ENCODE peak calls at places on chromosome 7, in eight cellular contexts. One of them, this sample, is unnamed.

GRCh38 chr7:77226357-77226839 is 26.8 kb upstream of the FGL2 start:
- DNase-seq in T-helper 2 cell: no peak
- DNase-seq in COLO829: no peak
- DNase-seq in substantia nigra: no peak
- DNase-seq in stromal cell of bone marrow: peak
- DNase-seq in stimulated activated naive CD8-positive, alpha-beta T cell treated with anti-CD3 and anti-CD28 coated beads, Interleukin-15, Interleukin-2, amounts not matched to agents 100 U/mL and 50 U/mL, for 24 hours: no peak
- DNase-seq in renal cortical epithelial cell: no peak
- DNase-seq in GM13977: no peak
- DNase-seq in this sample: no peak

GRCh38 chr7:44695756-44696155 is 52.9 kb upstream of the ZMIZ2 start:
- DNase-seq in T-helper 2 cell: no peak
- DNase-seq in COLO829: no peak
- DNase-seq in substantia nigra: no peak
- DNase-seq in stromal cell of bone marrow: no peak
- DNase-seq in stimulated activated naive CD8-positive, alpha-beta T cell treated with anti-CD3 and anti-CD28 coated beads, Interleukin-15, Interleukin-2, amounts not matched to agents 100 U/mL and 50 U/mL, for 24 hours: no peak
- DNase-seq in renal cortical epithelial cell: no peak
- DNase-seq in GM13977: no peak
- DNase-seq in this sample: no peak

GRCh38 chr7:32051128-32051527 is 19.1 kb downstream of the PDE1C start:
- DNase-seq in T-helper 2 cell: no peak
- DNase-seq in COLO829: peak
- DNase-seq in substantia nigra: peak
- DNase-seq in stromal cell of bone marrow: no peak
- DNase-seq in stimulated activated naive CD8-positive, alpha-beta T cell treated with anti-CD3 and anti-CD28 coated beads, Interleukin-15, Interleukin-2, amounts not matched to agents 100 U/mL and 50 U/mL, for 24 hours: no peak
- DNase-seq in renal cortical epithelial cell: no peak
- DNase-seq in GM13977: no peak
- DNase-seq in this sample: no peak

GRCh38 chr7:22571776-22572175 is 71.8 kb upstream of the STEAP1B start:
- DNase-seq in T-helper 2 cell: no peak
- DNase-seq in COLO829: no peak
- DNase-seq in substantia nigra: no peak
- DNase-seq in stromal cell of bone marrow: no peak
- DNase-seq in stimulated activated naive CD8-positive, alpha-beta T cell treated with anti-CD3 and anti-CD28 coated beads, Interleukin-15, Interleukin-2, amounts not matched to agents 100 U/mL and 50 U/mL, for 24 hours: no peak
- DNase-seq in renal cortical epithelial cell: no peak
- DNase-seq in GM13977: no peak
- DNase-seq in this sample: no peak

GRCh38 chr7:142279616-142280015 is 21.8 kb upstream of the PRSS58 start:
- DNase-seq in T-helper 2 cell: no peak
- DNase-seq in COLO829: no peak
- DNase-seq in substantia nigra: no peak
- DNase-seq in stromal cell of bone marrow: no peak
- DNase-seq in stimulated activated naive CD8-positive, alpha-beta T cell treated with anti-CD3 and anti-CD28 coated beads, Interleukin-15, Interleukin-2, amounts not matched to agents 100 U/mL and 50 U/mL, for 24 hours: no peak
- DNase-seq in renal cortical epithelial cell: no peak
- DNase-seq in GM13977: no peak
- DNase-seq in this sample: no peak

GRCh38 chr7:5532520-5533335 is 109.1 kb upstream of the TNRC18 start:
- DNase-seq in T-helper 2 cell: peak
- DNase-seq in COLO829: no peak
- DNase-seq in substantia nigra: peak
- DNase-seq in stromal cell of bone marrow: no peak
- DNase-seq in stimulated activated naive CD8-positive, alpha-beta T cell treated with anti-CD3 and anti-CD28 coated beads, Interleukin-15, Interleukin-2, amounts not matched to agents 100 U/mL and 50 U/mL, for 24 hours: peak
- DNase-seq in renal cortical epithelial cell: no peak
- DNase-seq in GM13977: peak
- DNase-seq in this sample: peak

GRCh38 chr7:150946826-150947750 is 31.0 kb downstream of the KCNH2 start:
- DNase-seq in T-helper 2 cell: no peak
- DNase-seq in COLO829: no peak
- DNase-seq in substantia nigra: no peak
- DNase-seq in stromal cell of bone marrow: no peak
- DNase-seq in stimulated activated naive CD8-positive, alpha-beta T cell treated with anti-CD3 and anti-CD28 coated beads, Interleukin-15, Interleukin-2, amounts not matched to agents 100 U/mL and 50 U/mL, for 24 hours: no peak
- DNase-seq in renal cortical epithelial cell: no peak
- DNase-seq in GM13977: no peak
- DNase-seq in this sample: no peak

GRCh38 chr7:104908636-104909035 is 105.4 kb upstream of the KMT2E start:
- DNase-seq in T-helper 2 cell: no peak
- DNase-seq in COLO829: no peak
- DNase-seq in substantia nigra: no peak
- DNase-seq in stromal cell of bone marrow: no peak
- DNase-seq in stimulated activated naive CD8-positive, alpha-beta T cell treated with anti-CD3 and anti-CD28 coated beads, Interleukin-15, Interleukin-2, amounts not matched to agents 100 U/mL and 50 U/mL, for 24 hours: no peak
- DNase-seq in renal cortical epithelial cell: no peak
- DNase-seq in GM13977: no peak
- DNase-seq in this sample: no peak

GRCh38 chr7:148344406-148344805 is 246.2 kb upstream of the C7orf33 start:
- DNase-seq in T-helper 2 cell: no peak
- DNase-seq in COLO829: no peak
- DNase-seq in substantia nigra: no peak
- DNase-seq in stromal cell of bone marrow: no peak
- DNase-seq in stimulated activated naive CD8-positive, alpha-beta T cell treated with anti-CD3 and anti-CD28 coated beads, Interleukin-15, Interleukin-2, amounts not matched to agents 100 U/mL and 50 U/mL, for 24 hours: no peak
- DNase-seq in renal cortical epithelial cell: no peak
- DNase-seq in GM13977: no peak
- DNase-seq in this sample: no peak

GRCh38 chr7:2523461-2523905 is 3.9 kb downstream of the LFNG start:
- DNase-seq in T-helper 2 cell: no peak
- DNase-seq in COLO829: no peak
- DNase-seq in substantia nigra: no peak
- DNase-seq in stromal cell of bone marrow: no peak
- DNase-seq in stimulated activated naive CD8-positive, alpha-beta T cell treated with anti-CD3 and anti-CD28 coated beads, Interleukin-15, Interleukin-2, amounts not matched to agents 100 U/mL and 50 U/mL, for 24 hours: no peak
- DNase-seq in renal cortical epithelial cell: no peak
- DNase-seq in GM13977: no peak
- DNase-seq in this sample: no peak